ENCODE peak calls at places on chromosomes 4 and X, in five cellular contexts. X is lower lobe of right lung, J is A549, V is right atrium auricular region, L is gastrocnemius medialis. E is an unnamed sample.
A peak's percentile ranks its signal among the peaks of the same experiment; 100 is the strongest.

GRCh38 chrX:46642145-46642544 is 68.6 kb downstream of the CHST7 start:
- DNase-seq in X (no peak), J (peak; percentile 7), V (no peak), L (no peak), E (no peak)

GRCh38 chrX:15524417-15524816 is 23.8 kb downstream of the BMX start:
- DNase-seq in X (no peak), J (no peak), V (no peak), L (no peak), E (no peak)

GRCh38 chr4:158850800-158851644 is 82.2 kb downstream of the FNIP2 start:
- DNase-seq in X (no peak), J (no peak), V (no peak), L (no peak), E (no peak)

GRCh38 chrX:108468486-108468885 is 28.8 kb downstream of the COL4A5 start:
- DNase-seq in X (no peak), J (no peak), V (no peak), L (no peak), E (no peak)

GRCh38 chr4:175614880-175615279 is 197.2 kb downstream of the GPM6A start:
- DNase-seq in X (no peak), J (no peak), V (no peak), L (no peak), E (no peak)

GRCh38 chrX:45400380-45400779 is 199.7 kb upstream of the DIPK2B start:
- DNase-seq in X (no peak), J (no peak), V (no peak), L (no peak), E (no peak)

GRCh38 chrX:31314921-31315320 is 243.1 kb upstream of the FTHL17 start:
- DNase-seq in X (no peak), J (no peak), V (no peak), L (no peak), E (no peak)

GRCh38 chr4:20394471-20394870 is 142.8 kb downstream of the SLIT2 start:
- DNase-seq in X (no peak), J (no peak), V (no peak), L (no peak), E (no peak)

GRCh38 chr4:68373513-68373912 is 23.6 kb upstream of the YTHDC1 start:
- DNase-seq in X (peak; percentile 75), J (no peak), V (peak; percentile 75), L (peak; percentile 84), E (peak; percentile 87)

GRCh38 chr4:128349921-128350320 is 62.3 kb upstream of the PGRMC2 start:
- DNase-seq in X (no peak), J (peak; percentile 62), V (no peak), L (no peak), E (no peak)

GRCh38 chr4:75708218-75708691 is 16.1 kb upstream of the USO1 start:
- DNase-seq in X (no peak), J (no peak), V (no peak), L (no peak), E (no peak)

DNA sequence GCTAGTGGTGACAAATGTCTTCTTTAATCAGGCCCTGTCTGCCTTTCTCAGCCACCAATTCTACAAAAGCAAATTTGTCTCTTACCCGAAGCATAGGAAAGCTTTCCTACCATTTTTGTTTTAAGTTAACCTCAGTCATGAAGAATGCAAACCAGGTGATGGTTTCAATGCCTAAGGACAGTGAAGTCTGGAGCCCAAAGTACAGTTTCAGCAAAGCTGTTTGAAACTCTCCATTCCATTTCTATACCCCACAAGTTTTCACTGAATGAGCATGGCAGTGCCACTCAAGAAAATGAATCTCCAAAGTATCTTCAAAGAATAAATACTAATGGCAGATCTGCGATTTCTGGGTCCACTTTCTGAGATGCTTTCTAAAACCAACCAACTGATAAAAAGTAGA is 23.9 kb downstream of the SRD5A3 start:
- DNase-seq in X (no peak), J (no peak), V (no peak), L (no peak), E (no peak)
- H3K27ac ChIP-seq in X (no peak overlapping the region), J (no peak overlapping the region), V (no peak overlapping the region), L (no peak overlapping the region), E (peak overlapping the region; percentile 2)

DNA sequence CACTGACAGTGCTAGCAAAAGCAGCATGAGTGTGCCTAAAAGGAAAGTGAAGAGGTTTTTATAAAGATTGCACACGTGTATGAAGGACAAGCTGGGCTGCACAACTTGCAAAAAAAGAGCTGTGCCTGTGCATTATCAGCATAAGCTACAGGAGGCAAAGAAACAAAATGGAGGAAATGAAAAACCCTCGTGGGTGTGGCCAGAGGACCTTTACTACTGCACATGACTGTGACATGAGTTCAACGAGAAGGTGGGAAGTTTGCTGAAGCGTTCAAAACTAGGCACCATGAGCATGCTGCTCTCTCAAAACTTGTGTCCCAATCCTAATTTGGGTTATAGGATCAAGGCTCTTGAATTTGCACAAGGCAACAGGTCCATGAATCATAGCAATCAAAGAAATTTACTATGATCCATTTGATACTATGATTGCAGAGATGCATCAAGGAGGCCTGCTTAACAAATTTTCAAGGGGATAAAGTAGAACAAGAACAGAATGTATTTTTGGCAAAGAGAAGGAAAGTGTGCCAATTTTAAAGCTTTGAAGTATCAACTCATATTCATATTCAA is 38.1 kb upstream of the CXorf38 start:
- DNase-seq in X (no peak), J (no peak), V (no peak), L (no peak), E (no peak)
- H3K27ac ChIP-seq in X (no peak overlapping the region), J (no peak overlapping the region), V (no peak overlapping the region), L (peak overlapping the region; percentile 33), E (no peak overlapping the region)

GRCh38 chrX:33207056-33207455 is 4.3 kb downstream of the DMD start:
- DNase-seq in X (no peak), J (no peak), V (no peak), L (no peak), E (no peak)

GRCh38 chrX:33210156-33210555 is 1.2 kb downstream of the DMD start:
- DNase-seq in X (no peak), J (no peak), V (no peak), L (no peak), E (no peak)

GRCh38 chrX:33211356-33212254 is at the start of gene DMD:
- DNase-seq in X (peak; percentile 37), J (no peak), V (peak; percentile 75), L (peak; percentile 76), E (peak; percentile 46)
- H3K27ac ChIP-seq in X (peak within 1 kb of the TSS; percentile 41), J (no peak within 1 kb of the TSS), V (peak within 1 kb of the TSS; percentile 79), L (peak within 1 kb of the TSS; percentile 80), E (peak within 1 kb of the TSS; percentile 16)

GRCh38 chr4:120318447-120318846 is 251.8 kb upstream of the MAD2L1 start:
- DNase-seq in X (no peak), J (no peak), V (no peak), L (no peak), E (no peak)

GRCh38 chr4:120319230-120319761 is 252.6 kb upstream of the MAD2L1 start:
- DNase-seq in X (no peak), J (no peak), V (no peak), L (no peak), E (no peak)

GRCh38 chr4:120314969-120315368 is 248.3 kb upstream of the MAD2L1 start:
- DNase-seq in X (no peak), J (no peak), V (no peak), L (no peak), E (no peak)

DNA sequence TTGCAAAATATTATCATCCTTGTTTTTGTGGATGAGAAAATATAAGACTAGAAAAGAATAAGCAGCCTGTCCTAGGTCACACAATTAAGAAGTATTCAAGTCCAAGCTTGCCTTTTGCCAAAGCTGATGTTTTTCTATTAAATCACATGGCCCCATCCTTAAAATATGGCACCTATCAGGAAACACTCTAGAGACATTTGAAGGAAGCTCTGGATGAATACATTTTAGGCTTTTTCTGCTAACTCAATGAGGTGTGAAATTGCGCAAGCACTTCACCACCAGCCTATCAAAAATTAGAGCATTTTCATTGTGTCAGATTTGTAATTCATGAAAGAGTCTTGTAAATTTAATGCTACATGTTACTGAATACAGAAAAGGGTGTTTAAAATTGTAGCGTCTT is 251.1 kb upstream of the MAD2L1 start:
- DNase-seq in X (no peak), J (no peak), V (no peak), L (no peak), E (no peak)
- H3K27ac ChIP-seq in X (no peak overlapping the region), J (no peak overlapping the region), V (no peak overlapping the region), L (no peak overlapping the region), E (no peak overlapping the region)

GRCh38 chr4:124206779-124207605 is 505.5 kb downstream of the ANKRD50 start:
- DNase-seq in X (no peak), J (no peak), V (no peak), L (no peak), E (no peak)

GRCh38 chr4:124199185-124199584 is 513.3 kb downstream of the ANKRD50 start:
- DNase-seq in X (no peak), J (no peak), V (no peak), L (no peak), E (no peak)

GRCh38 chr4:124199755-124200154 is 512.8 kb downstream of the ANKRD50 start:
- DNase-seq in X (no peak), J (no peak), V (no peak), L (no peak), E (no peak)

GRCh38 chr4:124203613-124204284 is 508.8 kb downstream of the ANKRD50 start:
- DNase-seq in X (no peak), J (no peak), V (no peak), L (no peak), E (no peak)

DNA sequence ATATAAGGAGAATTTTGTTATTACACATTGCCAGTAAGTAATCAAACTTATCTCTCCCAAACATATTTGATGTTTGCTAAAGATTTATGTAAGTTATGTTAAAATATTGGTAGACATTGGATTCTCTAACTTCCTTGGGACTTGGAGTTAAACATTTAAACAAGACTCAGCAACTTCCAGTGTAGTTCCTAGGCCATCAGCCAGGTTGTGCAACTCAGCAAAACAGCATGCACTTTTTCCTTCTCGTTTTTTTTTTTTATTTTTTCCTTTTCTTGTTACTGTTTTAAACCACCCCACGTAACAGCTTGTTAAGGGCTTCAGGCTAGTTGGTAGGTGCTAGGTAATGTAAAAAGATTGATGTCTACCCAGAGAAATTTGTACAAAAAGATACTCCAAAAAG is 510.4 kb downstream of the ANKRD50 start:
- DNase-seq in X (no peak), J (no peak), V (no peak), L (peak; percentile 22), E (no peak)
- H3K27ac ChIP-seq in X (no peak overlapping the region), J (no peak overlapping the region), V (no peak overlapping the region), L (no peak overlapping the region), E (no peak overlapping the region)